ENCODE peak calls at places on chromosomes 7 and 10, in eight cellular contexts. V is T-cell; R is effector memory CD4-positive, alpha-beta T cell; G is cardiac muscle cell; L is spleen; M is activated naive CD8-positive, alpha-beta T cell treated with anti-CD3 and anti-CD28 coated beads, Interleukin-2, amount 50 U/mL, for 24 hours; N is cerebellar cortex; D is neural crest cell. J is an unnamed sample.
A peak's percentile ranks its signal among the peaks of the same experiment; 100 is the strongest.

GRCh38 chr10:67114945-67115344 is 189.1 kb downstream of the LRRTM3 start:
- DNase-seq in V (no peak), R (no peak), G (no peak), L (no peak), M (no peak), N (no peak), D (no peak), J (no peak)

GRCh38 chr7:1027285-1028043 is 16.9 kb upstream of the GPR146 start:
- DNase-seq in V (no peak), R (no peak), G (peak; percentile 49), L (peak; percentile 86), M (no peak), N (no peak), D (peak; percentile 35), J (no peak)

GRCh38 chr10:123633636-123634035 is 32.5 kb upstream of the GPR26 start:
- DNase-seq in V (no peak), R (no peak), G (no peak), L (no peak), M (no peak), N (no peak), D (no peak), J (no peak)

GRCh38 chr10:104300736-104301292 is 31.8 kb downstream of the GSTO2 start:
- DNase-seq in V (no peak), R (no peak), G (peak; percentile 95), L (no peak), M (no peak), N (peak; percentile 90), D (no peak), J (peak; percentile 76)

GRCh38 chr10:44398747-44399477 is 14.0 kb upstream of the CXCL12 start:
- DNase-seq in V (no peak), R (no peak), G (no peak), L (no peak), M (no peak), N (no peak), D (no peak), J (no peak)

GRCh38 chr7:101201695-101202602 is 1.1 kb upstream of the MOGAT3 start:
- DNase-seq in V (no peak), R (no peak), G (peak; percentile 21), L (no peak), M (no peak), N (no peak), D (no peak), J (no peak)

GRCh38 chr7:28083159-28083997 is 97.2 kb downstream of the JAZF1 start:
- DNase-seq in V (no peak), R (no peak), G (peak; percentile 92), L (no peak), M (no peak), N (no peak), D (no peak), J (peak; percentile 58)

GRCh38 chr10:104342941-104343411 is 4.7 kb upstream of the ITPRIP start:
- DNase-seq in V (no peak), R (no peak), G (no peak), L (no peak), M (no peak), N (no peak), D (no peak), J (no peak)

GRCh38 chr7:99504281-99504602 is 220 bp upstream of the ZKSCAN5 start:
- DNase-seq in V (no peak), R (no peak), G (no peak), L (peak; percentile 99), M (no peak), N (peak; percentile 98), D (peak; percentile 99), J (no peak)

GRCh38 chr10:4678023-4678950 is 147.7 kb upstream of the AKR1E2 start:
- DNase-seq in V (no peak), R (no peak), G (peak; percentile 88), L (no peak), M (no peak), N (no peak), D (no peak), J (no peak)

J was measured in gastrocnemius medialis.